ENCODE peak calls at places on chromosomes 11 and 22, in five cellular contexts. N is SK-N-SH, O is IMR-90, V is A549, M is neuronal stem cell. A is an unnamed sample.

GRCh38 chr11:36292311-36292722 is 3.1 kb upstream of the COMMD9 start:
- DNase-seq in N (peak; percentile 71), O (peak; percentile 47), V (peak; percentile 44), M (no peak), A (peak; percentile 67)

GRCh38 chr11:7977251-7977917 is 9.8 kb upstream of the EIF3F start:
- DNase-seq in N (no peak), O (peak; percentile 97), V (no peak), M (no peak), A (peak; percentile 94)

GRCh38 chr11:102225689-102226562 is 91.4 kb upstream of the BIRC3 start:
- DNase-seq in N (no peak), O (peak; percentile 97), V (no peak), M (no peak), A (peak; percentile 91)

GRCh38 chr22:37843746-37844089 is 416 bp downstream of the ANKRD54 start:
- DNase-seq in N (peak; percentile 85), O (peak; percentile 32), V (no peak), M (no peak), A (peak; percentile 74)

GRCh38 chr11:14424096-14424495 is 65.1 kb upstream of the RRAS2 start:
- DNase-seq in N (no peak), O (peak; percentile 80), V (no peak), M (no peak), A (peak; percentile 78)

GRCh38 chr11:128882451-128882850 is 8.7 kb upstream of the KCNJ5 start:
- DNase-seq in N (no peak), O (no peak), V (no peak), M (no peak), A (no peak)

GRCh38 chr22:31082606-31083376 is 1.7 kb downstream of the SMTN start:
- DNase-seq in N (peak; percentile 58), O (peak; percentile 64), V (peak; percentile 76), M (no peak), A (peak; percentile 87)

GRCh38 chr11:27722117-27722844 is 22.0 kb upstream of the BDNF start:
- DNase-seq in N (peak; percentile 64), O (peak; percentile 68), V (peak; percentile 25), M (peak; percentile 36), A (peak; percentile 71)

GRCh38 chr11:121298770-121299169 is 6.2 kb downstream of the SC5D start:
- DNase-seq in N (no peak), O (no peak), V (no peak), M (no peak), A (no peak)

GRCh38 chr22:49765951-49766350 is 61.7 kb downstream of the BRD1 start:
- DNase-seq in N (peak; percentile 26), O (no peak), V (no peak), M (no peak), A (no peak)

GRCh38 chr11:120702656-120703055 is 191.1 kb downstream of the GRIK4 start:
- DNase-seq in N (no peak), O (no peak), V (no peak), M (no peak), A (no peak)

GRCh38 chr11:100970273-100971164 is 159.1 kb downstream of the PGR start:
- DNase-seq in N (no peak), O (no peak), V (no peak), M (no peak), A (no peak)

GRCh38 chr11:69830086-69830485 is 10.9 kb upstream of the FGF3 start:
- DNase-seq in N (no peak), O (no peak), V (no peak), M (no peak), A (no peak)

GRCh38 chr11:5272395-5273017 is 2.8 kb upstream of the HBE1 start:
- DNase-seq in N (no peak), O (no peak), V (no peak), M (no peak), A (no peak)

GRCh38 chr22:47370448-47371262 is 608.2 kb downstream of the TBC1D22A start:
- DNase-seq in N (peak; percentile 4), O (no peak), V (no peak), M (no peak), A (no peak)

GRCh38 chr22:42601879-42602465 is 12.7 kb downstream of the POLDIP3 start:
- DNase-seq in N (no peak), O (no peak), V (no peak), M (no peak), A (no peak)

GRCh38 chr22:42509548-42509947 is 10.0 kb downstream of the RRP7A start:
- DNase-seq in N (no peak), O (no peak), V (no peak), M (no peak), A (no peak)

GRCh38 chr11:69142894-69143293 is 12.8 kb upstream of the SMIM38 start:
- DNase-seq in N (no peak), O (no peak), V (no peak), M (no peak), A (no peak)

GRCh38 chr11:69234740-69235710 is 58.9 kb upstream of the MYEOV start:
- DNase-seq in N (no peak), O (no peak), V (no peak), M (no peak), A (no peak)

GRCh38 chr11:61711493-61711892 is 31.3 kb downstream of the DAGLA start:
- DNase-seq in N (peak; percentile 56), O (no peak), V (no peak), M (no peak), A (no peak)

GRCh38 chr22:39115570-39115969 is 18.5 kb downstream of the APOBEC3H start:
- DNase-seq in N (no peak), O (no peak), V (no peak), M (no peak), A (no peak)

GRCh38 chr22:36334838-36335603 is 52.7 kb downstream of the MYH9 start:
- DNase-seq in N (no peak), O (peak; percentile 84), V (no peak), M (no peak), A (peak; percentile 85)

GRCh38 chr11:14189874-14190273 is 169.1 kb downstream of the RRAS2 start:
- DNase-seq in N (no peak), O (no peak), V (no peak), M (no peak), A (peak; percentile 30)

GRCh38 chr11:70608568-70609314 is 210.4 kb downstream of the CTTN start:
- DNase-seq in N (no peak), O (peak; percentile 49), V (no peak), M (no peak), A (peak; percentile 56)

GRCh38 chr22:31853736-31854500 is 90.4 kb upstream of the YWHAH start:
- DNase-seq in N (no peak), O (peak; percentile 30), V (no peak), M (no peak), A (peak; percentile 28)

GRCh38 chr22:38490915-38491314 is 15.2 kb downstream of the DDX17 start:
- DNase-seq in N (no peak), O (peak; percentile 79), V (no peak), M (no peak), A (peak; percentile 64)

GRCh38 chr11:8000390-8000789 is 13.3 kb downstream of the EIF3F start:
- DNase-seq in N (no peak), O (no peak), V (no peak), M (no peak), A (no peak)

GRCh38 chr22:36291831-36292740 is 39.2 kb downstream of the APOL1 start:
- DNase-seq in N (no peak), O (no peak), V (no peak), M (no peak), A (no peak)

GRCh38 chr11:3195251-3196160 is 23.1 kb downstream of the MRGPRG start:
- DNase-seq in N (no peak), O (peak; percentile 14), V (no peak), M (no peak), A (peak; percentile 31)
- H3K4me3 ChIP-seq in N (no peak overlapping the region), O (no peak overlapping the region), V (no peak overlapping the region), M (no peak overlapping the region), A (no peak overlapping the region)

GRCh38 chr11:44958165-44958564 is 7.5 kb upstream of the TP53I11 start:
- DNase-seq in N (no peak), O (no peak), V (no peak), M (no peak), A (no peak)
- H3K4me1 ChIP-seq in N (peaks cover 4% of the 10 kb centered on the region), O (peaks cover 9% of the 10 kb centered on the region), V (peaks cover 27% of the 10 kb centered on the region), M (peaks cover 16% of the 10 kb centered on the region), A (peaks cover 9% of the 10 kb centered on the region)

DNA sequence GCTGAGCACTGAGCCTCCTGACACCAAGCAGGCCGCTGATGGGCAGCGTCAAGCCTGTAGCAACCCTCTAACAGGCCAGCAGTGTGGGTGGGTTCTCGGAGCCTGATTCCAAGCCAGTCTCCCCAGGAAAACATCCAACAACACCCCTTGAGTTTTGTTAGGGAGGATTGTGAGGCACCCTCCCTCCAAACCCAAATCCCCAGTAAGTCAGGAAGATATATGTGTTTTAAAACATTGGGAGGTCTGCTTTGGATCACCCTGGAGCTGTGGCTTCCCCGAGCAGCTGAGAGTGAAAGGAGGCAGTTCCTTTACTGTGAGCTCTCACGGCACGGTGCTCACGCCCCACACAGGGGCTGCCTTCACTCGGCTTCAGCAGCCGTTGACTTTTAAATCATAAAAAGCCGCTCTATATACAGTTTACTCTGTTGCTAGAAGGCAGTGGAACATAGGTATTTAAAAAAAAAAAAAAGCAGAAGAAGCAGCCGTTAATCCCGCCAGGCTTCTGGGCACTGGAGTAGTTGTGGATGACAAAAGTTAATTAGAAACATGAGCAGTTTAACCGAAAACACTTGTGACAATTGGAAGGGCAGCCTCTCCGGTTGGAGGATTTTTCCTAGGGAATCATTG is 218.6 kb downstream of the NAV2 start:
- DNase-seq in N (peak; percentile 75), O (no peak), V (no peak), M (no peak), A (peak; percentile 79)
- H3K4me2 ChIP-seq in N (peak overlapping the region; percentile 67), O (peak overlapping the region; percentile 56), V (no peak overlapping the region), M (no peak overlapping the region), A (peak overlapping the region; percentile 68)

GRCh38 chr11:126063510-126063858 is 818 bp upstream of the CDON start:
- DNase-seq in N (no peak), O (no peak), V (no peak), M (no peak), A (no peak)
- H3K4me3 ChIP-seq in N (peak overlapping the region; percentile 69), O (peak overlapping the region; percentile 20), V (peak overlapping the region; percentile 87), M (peak overlapping the region; percentile 61), A (peak overlapping the region; percentile 54)

A was measured in GM23248.